ENCODE peak calls at places on chromosomes 7 and 10, in seven cellular contexts. N is hepatocyte, C is fibroblast of lung, Y is IMR-90, E is lower lobe of right lung, L is AG10803, G is GM23338. D is an unnamed sample.

GRCh38 chr7:37047260-37047659 is 323.0 kb upstream of the AOAH start:
- DNase-seq in Y (no peak), L (no peak), C (no peak), N (no peak), G (peak), E (no peak), D (no peak)

GRCh38 chr10:117409549-117410283 is 34.5 kb upstream of the PDZD8 start:
- DNase-seq in L (no peak), C (no peak), N (no peak), E (no peak), Y (no peak), G (no peak), D (no peak)

GRCh38 chr7:22572937-22573336 is 72.9 kb upstream of the STEAP1B start:
- DNase-seq in E (no peak), L (peak), N (no peak), Y (peak), G (no peak), C (peak), D (peak)

GRCh38 chr10:28036587-28036986 is 37.7 kb upstream of the ODAD2 start:
- DNase-seq in N (no peak), L (peak), E (no peak), C (peak), Y (peak), G (no peak), D (peak)

GRCh38 chr7:32108651-32109050 is 38.4 kb upstream of the PDE1C start:
- DNase-seq in G (no peak), C (no peak), E (no peak), Y (no peak), N (no peak), L (no peak), D (no peak)

GRCh38 chr10:127303105-127303504 is 106.7 kb upstream of the INSYN2A start:
- DNase-seq in L (no peak), N (no peak), Y (no peak), E (no peak), G (peak), C (no peak), D (no peak)

GRCh38 chr7:51430480-51431086 is 114.0 kb upstream of the COBL start:
- DNase-seq in L (peak), G (peak), E (no peak), N (peak), C (peak), Y (peak), D (peak)

GRCh38 chr7:767580-767940 is 40.5 kb upstream of the PRKAR1B start:
- DNase-seq in N (no peak), Y (no peak), G (no peak), C (no peak), L (peak), E (no peak), D (no peak)

GRCh38 chr10:48390933-48391845 is 84.7 kb downstream of the MAPK8 start:
- DNase-seq in N (no peak), G (no peak), E (no peak), Y (peak), C (peak), L (peak), D (peak)

GRCh38 chr7:140702774-140703173 is 6.3 kb downstream of the NDUFB2 start:
- DNase-seq in G (no peak), E (no peak), C (peak), N (no peak), L (no peak), Y (no peak), D (no peak)

GRCh38 chr7:27709137-27710075 is 30.6 kb upstream of the TAX1BP1 start:
- DNase-seq in N (no peak), E (no peak), Y (peak), L (peak), C (peak), G (no peak), D (peak)

GRCh38 chr10:85547460-85548023 is 819.1 kb downstream of the GRID1 start:
- DNase-seq in L (no peak), Y (no peak), C (no peak), E (no peak), N (no peak), G (no peak), D (no peak)
- H3K4me3 ChIP-seq in L (no peak), Y (no peak), C (no peak), E (no peak), N (no peak), G (no peak), D (no peak)

GRCh38 chr10:122725768-122726167 is 26.1 kb upstream of the C10orf120 start:
- DNase-seq in N (no peak), L (no peak), E (no peak), C (no peak), Y (no peak), G (peak), D (no peak)
- TF ChIP-seq CTCF in N (no peak), L (no peak), E (no peak), C (no peak), Y (no peak), G (peak), D (no peak)

DNA sequence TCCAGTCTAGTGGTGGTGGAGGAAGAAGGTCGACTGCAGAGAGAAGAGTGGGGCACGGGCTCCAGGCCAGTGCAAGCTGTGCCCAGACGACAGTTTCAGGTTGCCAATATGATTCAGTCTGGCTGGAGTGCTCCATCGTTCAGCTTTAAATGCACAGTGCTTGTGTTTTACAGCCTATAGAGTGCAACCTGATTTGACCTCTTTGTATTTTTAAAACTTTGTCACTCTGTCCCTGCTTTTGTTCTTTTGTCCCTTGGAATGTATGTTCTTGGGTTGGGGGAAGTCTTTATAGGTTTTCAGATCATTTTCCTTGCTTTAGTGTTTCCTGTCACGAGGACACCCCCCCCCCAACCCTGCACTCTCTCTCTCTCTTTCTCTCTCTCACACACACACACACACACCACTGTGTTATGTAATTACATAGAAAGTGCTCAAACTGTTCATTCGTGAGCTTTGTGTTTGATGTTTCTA is 198.0 kb downstream of the CAMK1D start:
- DNase-seq in E (no peak), G (no peak), L (no peak), C (no peak), N (no peak), Y (no peak), D (no peak)
- H3K4me3 ChIP-seq in E (no peak), G (no peak), L (no peak), C (no peak), N (no peak), Y (no peak), D (no peak)

DNA sequence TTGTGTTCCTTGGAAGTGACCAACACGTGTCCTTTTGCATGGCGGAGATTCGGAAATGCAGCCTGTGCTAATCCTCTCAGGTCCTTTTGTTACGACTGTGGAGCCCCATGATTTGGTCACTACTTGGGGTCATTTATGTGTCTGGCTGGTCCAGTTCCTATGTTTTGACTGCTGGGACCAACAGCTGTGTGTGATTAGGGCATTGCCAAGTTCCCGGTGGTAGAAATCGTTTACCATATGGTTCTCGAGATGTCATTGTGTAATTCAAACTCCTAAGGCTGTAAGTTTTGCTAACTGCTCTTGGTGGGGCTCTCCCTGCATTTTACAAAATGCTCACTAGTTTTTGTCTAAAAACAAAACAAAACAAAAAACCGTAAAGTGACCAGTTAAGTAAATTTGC is 62.0 kb downstream of the CCNY start:
- DNase-seq in L (peak), E (no peak), C (no peak), G (no peak), N (no peak), Y (peak), D (no peak)
- TF ChIP-seq CTCF in L (no peak), E (no peak), C (no peak), G (no peak), N (no peak), Y (no peak), D (no peak)

GRCh38 chr7:135247746-135248471 is 14.3 kb downstream of the STRA8 start:
- DNase-seq in N (peak), Y (no peak), G (no peak), E (no peak), L (no peak), C (no peak), D (no peak)

GRCh38 chr7:135242096-135242684 is 8.6 kb downstream of the STRA8 start:
- DNase-seq in E (no peak), G (no peak), N (no peak), C (no peak), Y (no peak), L (no peak), D (no peak)

GRCh38 chr7:135248546-135248945 is 14.9 kb downstream of the STRA8 start:
- DNase-seq in Y (no peak), E (no peak), C (no peak), N (no peak), G (no peak), L (no peak), D (no peak)

GRCh38 chr7:135245826-135246825 is 12.5 kb downstream of the STRA8 start:
- DNase-seq in Y (no peak), C (no peak), N (no peak), G (no peak), E (no peak), L (no peak), D (no peak)

DNA sequence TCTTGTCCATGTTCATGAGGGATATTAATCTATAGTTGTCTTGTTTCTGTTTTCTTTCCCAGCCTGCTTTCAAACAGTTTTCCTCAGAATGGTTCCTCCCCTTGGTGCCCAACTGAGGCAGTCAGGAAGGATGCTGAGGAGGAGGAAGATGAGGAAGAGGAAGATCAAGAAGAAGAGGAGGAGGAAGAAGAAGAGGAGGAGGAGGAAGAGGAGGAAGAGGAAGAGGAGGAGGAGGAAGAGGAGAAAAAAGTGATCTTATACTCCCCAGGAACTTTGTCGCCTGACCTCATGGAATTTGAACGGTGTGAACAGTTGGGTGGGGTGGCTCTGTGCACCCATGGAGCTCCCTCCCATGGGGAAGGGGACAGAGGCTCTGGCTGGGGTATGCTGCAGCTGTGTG is 11.6 kb downstream of the STRA8 start:
- DNase-seq in E (no peak), C (no peak), N (no peak), G (no peak), L (no peak), Y (no peak), D (no peak)
- H3K4me3 ChIP-seq in E (no peak), C (no peak), N (no peak), G (no peak), L (no peak), Y (no peak), D (no peak)

GRCh38 chr10:69588358-69588757 is 15.1 kb upstream of the NEUROG3 start:
- DNase-seq in N (no peak), G (peak), E (no peak), L (no peak), C (no peak), Y (no peak), D (no peak)
- TF ChIP-seq CTCF in N (no peak), G (no peak), E (no peak), L (no peak), C (no peak), Y (no peak), D (no peak)

DNA sequence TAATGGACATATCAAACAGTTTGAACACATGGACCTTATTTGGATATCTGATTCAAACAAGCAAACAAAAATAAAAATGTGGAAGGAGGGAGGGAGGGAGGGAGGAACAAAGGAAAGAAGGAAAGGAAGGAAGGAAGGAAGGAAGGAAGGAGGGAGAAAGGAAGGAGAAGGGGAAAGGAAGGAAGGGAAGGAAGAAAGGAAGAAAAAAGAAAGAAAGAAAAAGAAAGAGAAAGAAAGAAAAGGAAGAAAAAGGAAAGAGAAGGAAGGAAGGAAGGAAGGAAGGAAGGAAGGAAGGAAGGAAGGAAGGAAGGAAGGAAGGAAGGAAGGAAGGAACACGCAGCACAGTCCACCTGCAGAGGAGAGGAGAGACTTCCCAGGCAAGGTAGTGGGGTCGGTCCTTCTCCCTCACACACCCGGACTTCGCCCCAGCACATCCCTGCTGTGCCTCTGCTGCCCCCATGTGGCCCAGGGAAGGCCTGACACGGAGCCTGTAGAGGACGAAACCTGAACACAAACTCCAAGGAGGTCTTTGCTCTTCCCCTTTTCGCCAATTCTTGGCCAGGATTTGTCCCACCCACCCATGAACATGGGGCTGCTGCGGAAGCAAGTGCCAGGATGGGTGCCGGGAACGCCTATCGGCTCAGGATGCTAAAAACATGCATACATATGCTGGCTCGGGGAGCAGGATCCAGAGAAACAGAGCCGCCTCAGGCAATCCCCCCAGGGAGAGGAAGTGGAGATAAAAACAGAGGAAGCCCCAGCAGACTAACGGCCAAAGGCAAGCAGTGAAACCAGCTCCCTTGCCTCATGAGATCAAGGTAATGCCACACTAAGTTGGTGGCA is 52.3 kb upstream of the DGKI start:
- DNase-seq in E (peak), N (peak), G (peak), L (peak), C (peak), Y (peak), D (peak)
- H3K4me3 ChIP-seq in E (no peak), N (no peak), G (peak), L (no peak), C (no peak), Y (no peak), D (no peak)

GRCh38 chr10:119541046-119541445 is 1.5 kb downstream of the RGS10 start:
- DNase-seq in L (peak), Y (peak), G (no peak), N (no peak), E (no peak), C (peak), D (no peak)

GRCh38 chr10:119537953-119538630 is 4.4 kb downstream of the RGS10 start:
- DNase-seq in L (no peak), C (no peak), G (no peak), E (no peak), Y (no peak), N (no peak), D (no peak)

GRCh38 chr10:119540038-119540437 is 2.5 kb downstream of the RGS10 start:
- DNase-seq in E (no peak), C (no peak), N (no peak), L (no peak), G (no peak), Y (no peak), D (no peak)

GRCh38 chr10:119539359-119539651 is 3.2 kb downstream of the RGS10 start:
- DNase-seq in C (no peak), G (no peak), L (no peak), E (no peak), N (no peak), Y (no peak), D (no peak)

GRCh38 chr10:119538632-119539358 is 3.7 kb downstream of the RGS10 start:
- DNase-seq in C (no peak), Y (no peak), L (no peak), G (no peak), E (no peak), N (no peak), D (no peak)
- TF ChIP-seq CTCF in C (no peak), Y (no peak), L (no peak), G (no peak), E (no peak), N (no peak), D (no peak)

D was measured in astrocyte of the spinal cord.